ENCODE peak calls at places on chromosomes 1 and 21, in four cellular contexts. N is iPS DF 6.9; D is globus pallidus; F is effector memory CD8-positive, alpha-beta T cell. B is an unnamed sample.

GRCh38 chr1:78840447-78841251 is 165.9 kb downstream of the ADGRL4 start:
- DNase-seq in N (no peak), D (peak; percentile 5), F (no peak), B (no peak)

GRCh38 chr1:201022824-201023516 is 544 bp downstream of the KIF21B start:
- DNase-seq in N (no peak), D (no peak), F (peak; percentile 28), B (peak; percentile 60)

GRCh38 chr1:5977494-5978444 is 14.5 kb downstream of the NPHP4 start:
- DNase-seq in N (no peak), D (no peak), F (no peak), B (peak; percentile 32)

GRCh38 chr1:235907187-235907896 is 40.6 kb upstream of the LYST start:
- DNase-seq in N (no peak), D (no peak), F (no peak), B (no peak)

GRCh38 chr1:192512426-192513125 is 63.0 kb upstream of the RGS1 start:
- DNase-seq in N (no peak), D (peak; percentile 24), F (no peak), B (no peak)

GRCh38 chr1:222976453-222976852 is 161.6 kb downstream of the DISP1 start:
- DNase-seq in N (no peak), D (no peak), F (no peak), B (no peak)

GRCh38 chr1:94658221-94658620 is 116.7 kb upstream of the F3 start:
- DNase-seq in N (no peak), D (no peak), F (no peak), B (no peak)

GRCh38 chr1:2340086-2340917 is 51.1 kb downstream of the MORN1 start:
- DNase-seq in N (no peak), D (no peak), F (no peak), B (no peak)

GRCh38 chr21:36113647-36114428 is 21.0 kb upstream of the CBR3 start:
- DNase-seq in N (no peak), D (no peak), F (peak; percentile 35), B (peak; percentile 90)

GRCh38 chr21:45324430-45325205 is 36.9 kb upstream of the POFUT2 start:
- DNase-seq in N (no peak), D (no peak), F (no peak), B (peak; percentile 36)

GRCh38 chr1:160997323-160998038 is 23.5 kb downstream of the F11R start:
- DNase-seq in N (no peak), D (peak; percentile 33), F (peak; percentile 18), B (peak; percentile 75)

B was measured in lower lobe of right lung.